ENCODE peak calls at places on chromosomes 12 and 14, in four cellular contexts. L is HL-60, Q is foreskin fibroblast, C is MM.1S. M is an unnamed sample.

GRCh38 chr12:111446631-111447570 is 41.2 kb downstream of the SH2B3 start:
- DNase-seq in C (no peak), Q (no peak), L (no peak), M (no peak)

GRCh38 chr14:35539969-35540368 is 6.0 kb downstream of the INSM2 start:
- DNase-seq in L (no peak), C (peak), Q (no peak), M (no peak)

GRCh38 chr12:56630180-56630632 is at the start of gene BAZ2A:
- DNase-seq in C (peak), L (peak), Q (peak), M (peak)

GRCh38 chr14:96122496-96122895 is 82.1 kb upstream of the BDKRB2 start:
- DNase-seq in L (no peak), C (no peak), Q (peak), M (no peak)

GRCh38 chr12:31393004-31393550 is 67.1 kb upstream of the SINHCAF start:
- DNase-seq in L (no peak), C (no peak), Q (no peak), M (no peak)

GRCh38 chr12:12097821-12098688 is 27.3 kb downstream of the BCL2L14 start:
- DNase-seq in L (no peak), Q (no peak), C (no peak), M (no peak)

GRCh38 chr14:34466691-34467090 is 4.7 kb upstream of the SPTSSA start:
- DNase-seq in Q (no peak), L (no peak), C (no peak), M (no peak)

GRCh38 chr12:64720884-64721283 is 38.3 kb downstream of the GNS start:
- DNase-seq in Q (no peak), L (no peak), C (no peak), M (no peak)

GRCh38 chr14:89617471-89618291 is 200.6 kb upstream of the FOXN3 start:
- DNase-seq in C (peak), L (no peak), Q (peak), M (no peak)

GRCh38 chr14:34201909-34202622 is 251.2 kb upstream of the EGLN3 start:
- DNase-seq in Q (no peak), L (no peak), C (no peak), M (no peak)

GRCh38 chr14:69313176-69313575 is 53.2 kb downstream of the GALNT16 start:
- DNase-seq in Q (no peak), C (no peak), L (no peak), M (no peak)

GRCh38 chr14:35594616-35595015 is 60.7 kb downstream of the INSM2 start:
- DNase-seq in C (no peak), L (no peak), Q (no peak), M (no peak)

GRCh38 chr14:106657460-106657859 is 1131.1 kb downstream of the TMEM121 start:
- DNase-seq in Q (no peak), C (peak), L (no peak), M (no peak)

GRCh38 chr12:64744422-64745258 is 14.6 kb downstream of the GNS start:
- DNase-seq in L (no peak), C (no peak), Q (no peak), M (no peak)

GRCh38 chr12:109271418-109271817 is 37.7 kb downstream of the FOXN4 start:
- DNase-seq in L (no peak), C (no peak), Q (no peak), M (no peak)
- TF ChIP-seq CTCF in L (no peak), C (no peak), Q (no peak), M (no peak)

GRCh38 chr12:93572712-93573551 is 457 bp downstream of the SOCS2 start:
- DNase-seq in Q (peak), C (no peak), L (no peak), M (peak)
- TF ChIP-seq CTCF in Q (no peak), C (no peak), L (no peak), M (no peak)

DNA sequence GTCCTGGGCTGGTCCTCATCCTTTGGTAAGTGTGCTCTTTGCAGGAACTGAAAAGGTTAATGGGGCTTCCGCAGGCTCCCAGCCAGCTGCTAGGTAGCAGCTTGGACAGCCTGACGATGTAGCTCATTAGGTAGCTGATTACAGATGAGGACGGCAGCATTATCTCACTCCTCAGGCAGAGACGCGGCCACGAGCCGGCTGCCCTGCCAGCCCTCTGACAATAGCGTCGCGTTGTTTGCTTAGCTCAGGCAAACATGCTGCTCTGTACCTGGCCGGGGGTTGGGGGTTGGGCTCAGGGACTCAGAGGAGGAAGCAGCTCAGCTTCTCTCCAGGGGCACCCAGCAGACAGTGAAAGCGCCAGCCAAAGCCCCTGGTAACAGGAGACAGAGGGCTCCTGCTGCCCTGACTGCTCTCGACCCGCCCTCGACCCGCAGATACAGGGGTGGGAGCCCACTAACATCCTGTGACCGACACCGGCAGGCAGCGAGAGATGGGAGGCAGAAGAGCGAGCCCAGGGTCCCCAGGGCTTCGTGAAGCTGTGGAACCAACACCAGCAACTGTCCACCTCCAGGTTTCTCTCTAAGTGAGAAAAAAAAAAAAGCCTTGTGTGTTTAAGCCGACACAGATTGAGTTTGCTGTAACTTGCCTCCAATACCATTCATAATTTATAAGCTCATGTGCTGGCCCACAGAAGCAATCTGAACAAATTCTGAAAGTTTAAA is 53.4 kb upstream of the DLK1 start:
- DNase-seq in Q (no peak), C (no peak), L (no peak), M (peak)
- TF ChIP-seq CTCF in Q (no peak), C (no peak), L (no peak), M (no peak)

GRCh38 chr14:79356040-79356439 is 855.3 kb downstream of the DIO2 start:
- DNase-seq in Q (no peak), L (no peak), C (no peak), M (no peak)
- TF ChIP-seq CTCF in Q (peak), L (no peak), C (no peak), M (no peak)

GRCh38 chr12:124547626-124548025 is 19.8 kb downstream of the NCOR2 start:
- DNase-seq in Q (no peak), C (no peak), L (no peak), M (no peak)
- TF ChIP-seq CTCF in Q (no peak), C (no peak), L (no peak), M (no peak)